ENCODE peak calls at places on chromosomes 11 and 22, in six cellular contexts. Y, Q, P, K, W and Z are unnamed samples. For H3K4me1, the result is how much of the 10 kb centered on the place peaks cover.

GRCh38 chr11:70757241-70757640 is 358.9 kb downstream of the CTTN start:
- DNase-seq in Y (no peak), Q (no peak), P (no peak), K (no peak), W (no peak), Z (no peak)

GRCh38 chr11:104534268-104534667 is 364.0 kb downstream of the CASP12 start:
- DNase-seq in Y (no peak), Q (no peak), P (no peak), K (no peak), W (no peak), Z (no peak)

GRCh38 chr11:35031869-35032268 is 107.1 kb upstream of the CD44 start:
- DNase-seq in Y (no peak), Q (no peak), P (no peak), K (no peak), W (no peak), Z (no peak)

GRCh38 chr22:41598081-41598480 is 8.4 kb upstream of the PMM1 start:
- DNase-seq in Y (no peak), Q (no peak), P (no peak), K (no peak), W (no peak), Z (no peak)

GRCh38 chr11:18498039-18498438 is 28.7 kb downstream of the TSG101 start:
- DNase-seq in Y (no peak), Q (no peak), P (no peak), K (no peak), W (no peak), Z (no peak)

GRCh38 chr22:16838073-16838472 is 12.9 kb upstream of the XKR3 start:
- DNase-seq in Y (no peak), Q (no peak), P (no peak), K (no peak), W (no peak), Z (no peak)

GRCh38 chr11:19374189-19374588 is 133.4 kb upstream of the E2F8 start:
- DNase-seq in Y (no peak), Q (no peak), P (no peak), K (no peak), W (no peak), Z (no peak)

GRCh38 chr22:23847991-23848864 is 9.4 kb upstream of the DERL3 start:
- DNase-seq in Y (peak), Q (no peak), P (no peak), K (peak), W (no peak), Z (no peak)

GRCh38 chr11:78030429-78031325 is 7.6 kb upstream of the KCTD14 start:
- DNase-seq in Y (no peak), Q (peak), P (peak), K (peak), W (no peak), Z (peak)

GRCh38 chr11:6248248-6248647 is 9.4 kb downstream of the CNGA4 start:
- DNase-seq in Y (no peak), Q (no peak), P (no peak), K (no peak), W (no peak), Z (no peak)

GRCh38 chr11:7904910-7905309 is 26.2 kb downstream of the OR10A6 start:
- DNase-seq in Y (no peak), Q (no peak), P (no peak), K (no peak), W (no peak), Z (no peak)

GRCh38 chr22:31676700-31677099 is 14.7 kb upstream of the PISD start:
- DNase-seq in Y (peak), Q (peak), P (peak), K (peak), W (peak), Z (peak)

GRCh38 chr11:14119357-14119756 is 156.8 kb downstream of the SPON1 start:
- DNase-seq in Y (peak), Q (no peak), P (no peak), K (no peak), W (no peak), Z (no peak)

GRCh38 chr11:42329930-42330555 is 870.6 kb upstream of the LRRC4C start:
- DNase-seq in Y (no peak), Q (no peak), P (no peak), K (no peak), W (no peak), Z (no peak)

GRCh38 chr11:93942176-93942575 is 79.0 kb upstream of the HEPHL1 start:
- DNase-seq in Y (no peak), Q (no peak), P (no peak), K (no peak), W (no peak), Z (no peak)

GRCh38 chr11:95520765-95521542 is 268.6 kb downstream of the FAM76B start:
- DNase-seq in Y (no peak), Q (no peak), P (no peak), K (no peak), W (no peak), Z (peak)

GRCh38 chr11:35107866-35108265 is 31.1 kb upstream of the CD44 start:
- DNase-seq in Y (no peak), Q (no peak), P (no peak), K (no peak), W (no peak), Z (no peak)

GRCh38 chr22:23230348-23231068 is 50.2 kb downstream of the BCR start:
- DNase-seq in Y (no peak), Q (no peak), P (no peak), K (no peak), W (no peak), Z (no peak)

GRCh38 chr22:22316589-22316988 is 72.0 kb downstream of the VPREB1 start:
- DNase-seq in Y (no peak), Q (no peak), P (no peak), K (no peak), W (no peak), Z (no peak)

GRCh38 chr22:47918276-47918928 is 1156.0 kb downstream of the TBC1D22A start:
- DNase-seq in Y (peak), Q (no peak), P (no peak), K (peak), W (peak), Z (no peak)

GRCh38 chr22:24466831-24467249 is 28.3 kb upstream of the UPB1 start:
- DNase-seq in Y (no peak), Q (peak), P (no peak), K (no peak), W (no peak), Z (peak)

GRCh38 chr11:47553417-47553746 is 450 bp upstream of the CELF1 start:
- DNase-seq in Y (no peak), Q (no peak), P (peak), K (no peak), W (no peak), Z (no peak)

GRCh38 chr22:20237480-20238440 is 30.4 kb downstream of the RTN4R start:
- DNase-seq in Y (no peak), Q (no peak), P (peak), K (no peak), W (peak), Z (no peak)

GRCh38 chr11:36452231-36452630 is 57.8 kb downstream of the TRAF6 start:
- DNase-seq in Y (no peak), Q (no peak), P (no peak), K (no peak), W (no peak), Z (no peak)

GRCh38 chr11:2933376-2934056 is 4.3 kb upstream of the PHLDA2 start:
- DNase-seq in Y (no peak), Q (peak), P (peak), K (peak), W (peak), Z (no peak)

GRCh38 chr22:48084041-48084748 is 1321.7 kb downstream of the TBC1D22A start:
- DNase-seq in Y (peak), Q (no peak), P (no peak), K (no peak), W (no peak), Z (no peak)

GRCh38 chr11:130390071-130390758 is 38.2 kb downstream of the ADAMTS8 start:
- DNase-seq in Y (peak), Q (no peak), P (peak), K (no peak), W (no peak), Z (peak)

GRCh38 chr11:120388261-120388660 is 52.0 kb downstream of the ARHGEF12 start:
- DNase-seq in Y (no peak), Q (no peak), P (no peak), K (no peak), W (no peak), Z (no peak)
- H3K4me1 ChIP-seq in Y (under half), Q (under half), P (under half), K (under half), W (under half), Z (under half)

GRCh38 chr22:46827072-46827780 is 64.8 kb downstream of the TBC1D22A start:
- DNase-seq in Y (peak), Q (no peak), P (no peak), K (no peak), W (peak), Z (no peak)
- TF ChIP-seq CTCF in Y (peak), Q (no peak), P (no peak), K (no peak), W (no peak), Z (no peak)

GRCh38 chr11:72720806-72721205 is 31.4 kb downstream of the ARAP1 start:
- DNase-seq in Y (no peak), Q (peak), P (peak), K (no peak), W (no peak), Z (no peak)

GRCh38 chr11:72720047-72720446 is 32.2 kb downstream of the ARAP1 start:
- DNase-seq in Y (no peak), Q (peak), P (no peak), K (no peak), W (no peak), Z (no peak)

GRCh38 chr11:72721276-72721675 is 30.9 kb downstream of the ARAP1 start:
- DNase-seq in Y (no peak), Q (peak), P (no peak), K (no peak), W (no peak), Z (no peak)

GRCh38 chr11:72722050-72722748 is 30.0 kb downstream of the ARAP1 start:
- DNase-seq in Y (peak), Q (peak), P (peak), K (peak), W (peak), Z (peak)

DNA sequence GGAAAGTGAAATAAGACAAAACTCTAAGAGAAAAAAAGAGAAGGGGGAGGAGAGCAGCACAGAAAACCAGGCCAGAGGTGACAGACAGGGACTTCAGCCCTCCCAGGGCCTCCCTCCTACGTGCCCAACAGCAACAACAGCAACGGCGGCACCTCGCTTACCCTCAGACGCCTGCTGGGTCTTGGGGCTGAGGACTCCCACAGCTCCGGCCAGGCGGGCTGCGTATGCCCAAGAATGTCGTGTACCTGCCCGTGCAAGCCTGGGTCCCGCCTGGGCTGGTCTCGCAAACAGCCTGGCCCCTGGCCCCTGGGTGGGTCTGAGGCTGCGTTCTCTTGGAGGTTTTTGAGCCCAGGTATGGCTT is 30.5 kb downstream of the ARAP1 start:
- DNase-seq in Y (peak), Q (peak), P (peak), K (peak), W (peak), Z (peak)
- H3K4me1 ChIP-seq in Y (under half), Q (under half), P (half or more), K (under half), W (half or more), Z (under half)

DNA sequence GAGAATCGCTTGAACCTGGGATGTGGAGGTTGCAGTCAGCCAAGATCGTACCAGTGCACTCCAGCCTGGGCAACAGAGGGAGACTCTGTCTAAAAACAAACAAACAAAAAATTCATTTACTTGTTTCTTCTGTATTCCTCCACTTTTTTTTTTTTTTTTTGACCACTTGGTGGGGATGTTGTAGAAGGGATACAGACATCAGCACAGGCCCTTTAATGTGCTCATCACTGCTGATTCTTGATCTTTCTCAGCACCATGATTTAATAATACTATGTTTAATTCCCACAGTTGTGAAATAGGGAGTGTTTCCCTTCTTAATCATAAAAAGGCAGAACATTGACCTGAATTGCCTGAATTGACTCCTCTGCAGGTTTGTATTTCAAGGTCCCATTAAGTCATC is 4.5 kb downstream of the TTC9C start:
- DNase-seq in Y (peak), Q (no peak), P (no peak), K (no peak), W (no peak), Z (no peak)
- TF ChIP-seq CTCF in Y (peak), Q (no peak), P (no peak), K (no peak), W (peak), Z (no peak)

GRCh38 chr11:122077459-122077858 is 38.6 kb downstream of the BLID start:
- DNase-seq in Y (no peak), Q (no peak), P (no peak), K (no peak), W (no peak), Z (no peak)
- H3K4me1 ChIP-seq in Y (under half), Q (under half), P (under half), K (under half), W (under half), Z (under half)

DNA sequence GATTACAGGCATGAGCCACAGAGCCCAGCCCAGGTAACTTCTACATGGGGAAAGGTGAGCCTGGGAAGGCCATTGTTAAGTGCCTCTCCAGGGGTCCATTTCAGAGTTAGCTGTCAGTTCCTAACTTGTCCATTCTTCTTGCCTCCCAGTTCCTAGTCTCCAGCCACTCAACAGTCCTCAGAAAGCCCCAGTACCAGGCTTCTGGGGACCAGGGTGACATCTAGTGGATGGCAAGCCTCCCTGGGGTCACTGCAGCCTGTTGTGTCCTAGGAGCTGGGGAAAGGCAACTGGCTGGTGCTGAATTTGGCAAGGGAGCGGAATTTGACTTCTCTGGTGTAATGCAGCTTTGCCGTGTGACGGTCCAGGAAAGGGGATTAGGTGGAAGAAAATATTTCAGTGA is 2.1 kb downstream of the LGALS12 start:
- DNase-seq in Y (peak), Q (peak), P (peak), K (no peak), W (no peak), Z (peak)
- TF ChIP-seq CTCF in Y (peak), Q (peak), P (peak), K (peak), W (no peak), Z (peak)

GRCh38 chr22:46044718-46045458 is 67.9 kb upstream of the WNT7B start:
- DNase-seq in Y (no peak), Q (peak), P (peak), K (peak), W (peak), Z (no peak)
- H3K4me1 ChIP-seq in Y (under half), Q (under half), P (half or more), K (under half), W (under half), Z (half or more)

GRCh38 chr22:18906896-18907295 is 776 bp downstream of the DGCR6 start:
- DNase-seq in Y (no peak), Q (no peak), P (no peak), K (no peak), W (no peak), Z (no peak)
- TF ChIP-seq CTCF in Y (no peak), Q (no peak), P (no peak), K (no peak), W (no peak), Z (no peak)

GRCh38 chr11:27626269-27626937 is 73.9 kb downstream of the BDNF start:
- DNase-seq in Y (no peak), Q (no peak), P (no peak), K (no peak), W (no peak), Z (no peak)
- H3K4me1 ChIP-seq in Y (under half), Q (under half), P (under half), K (under half), W (under half), Z (under half)

DNA sequence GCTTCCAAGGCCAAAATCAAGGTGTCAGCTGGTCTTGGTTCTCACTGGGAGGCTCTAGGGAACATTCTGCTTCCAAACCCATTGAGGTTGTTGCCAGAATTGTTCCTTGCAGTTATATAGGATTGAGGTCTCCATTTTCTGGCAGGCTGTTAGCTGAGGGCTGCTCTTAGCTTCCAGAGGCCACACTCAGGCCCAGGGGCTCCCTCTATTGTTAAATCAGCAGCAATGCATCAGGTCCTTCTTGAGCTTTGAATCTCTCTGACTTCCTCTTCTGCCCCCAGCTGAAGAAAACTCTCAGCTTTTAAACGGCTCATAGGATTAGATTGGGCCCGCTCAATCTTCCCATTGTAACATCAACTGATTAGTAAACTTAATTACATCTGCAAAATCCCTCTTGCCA is 39.3 kb upstream of the BSX start:
- DNase-seq in Y (peak), Q (no peak), P (peak), K (peak), W (peak), Z (peak)
- TF ChIP-seq CTCF in Y (peak), Q (peak), P (no peak), K (peak), W (peak), Z (peak)